ENCODE peak calls at places on chromosomes 6 and 20, in six cellular contexts. W is astrocyte, P is cardiac muscle cell, R is colonic mucosa, C is prostate gland, I is kidney. T is an unnamed sample. For H3K4me1, the result is how much of the 10 kb centered on the place peaks cover.

GRCh38 chr6:81762132-81762531 is 9.7 kb upstream of the TENT5A start:
- DNase-seq in W (no peak), P (no peak), R (no peak), C (no peak), I (no peak), T (no peak)

GRCh38 chr20:43963872-43964791 is 49.5 kb downstream of the TOX2 start:
- DNase-seq in W (peak), P (peak), R (no peak), C (no peak), I (no peak), T (no peak)

GRCh38 chr20:23449400-23449799 is 3.3 kb downstream of the CST11 start:
- DNase-seq in W (no peak), P (peak), R (no peak), C (no peak), I (no peak), T (no peak)

GRCh38 chr20:47274449-47275108 is 81.9 kb downstream of the ZMYND8 start:
- DNase-seq in W (peak), P (peak), R (no peak), C (no peak), I (no peak), T (no peak)

GRCh38 chr20:57738484-57738883 is 28.7 kb upstream of the PMEPA1 start:
- DNase-seq in W (no peak), P (no peak), R (no peak), C (no peak), I (no peak), T (no peak)

GRCh38 chr6:128600397-128600951 is 80.1 kb upstream of the PTPRK start:
- DNase-seq in W (peak), P (peak), R (no peak), C (no peak), I (no peak), T (no peak)

GRCh38 chr20:56433221-56433879 is 21.3 kb downstream of the CASS4 start:
- DNase-seq in W (peak), P (no peak), R (no peak), C (no peak), I (no peak), T (no peak)

GRCh38 chr6:116316772-116317467 is 37.2 kb upstream of the TSPYL1 start:
- DNase-seq in W (no peak), P (peak), R (no peak), C (no peak), I (no peak), T (no peak)

GRCh38 chr20:2767768-2768631 is 32.4 kb downstream of the CPXM1 start:
- DNase-seq in W (peak), P (peak), R (no peak), C (peak), I (peak), T (peak)

GRCh38 chr6:1746919-1747460 is 137.3 kb downstream of the FOXC1 start:
- DNase-seq in W (no peak), P (no peak), R (no peak), C (no peak), I (peak), T (no peak)

GRCh38 chr20:3686867-3687321 is 5.1 kb upstream of the ADAM33 start:
- DNase-seq in W (peak), P (peak), R (peak), C (peak), I (peak), T (no peak)

GRCh38 chr6:131182991-131183425 is 47.7 kb downstream of the AKAP7 start:
- DNase-seq in W (no peak), P (peak), R (no peak), C (no peak), I (no peak), T (no peak)

GRCh38 chr20:21238400-21238799 is 64.7 kb upstream of the XRN2 start:
- DNase-seq in W (no peak), P (no peak), R (no peak), C (no peak), I (no peak), T (no peak)

GRCh38 chr6:19983374-19983773 is 146.2 kb downstream of the ID4 start:
- DNase-seq in W (no peak), P (no peak), R (no peak), C (no peak), I (no peak), T (no peak)

GRCh38 chr6:15631380-15631913 is 31.4 kb downstream of the DTNBP1 start:
- DNase-seq in W (no peak), P (no peak), R (no peak), C (no peak), I (no peak), T (no peak)
- H3K4me1 ChIP-seq in W (under half), P (under half), R (under half), C (under half), I (under half), T (under half)

DNA sequence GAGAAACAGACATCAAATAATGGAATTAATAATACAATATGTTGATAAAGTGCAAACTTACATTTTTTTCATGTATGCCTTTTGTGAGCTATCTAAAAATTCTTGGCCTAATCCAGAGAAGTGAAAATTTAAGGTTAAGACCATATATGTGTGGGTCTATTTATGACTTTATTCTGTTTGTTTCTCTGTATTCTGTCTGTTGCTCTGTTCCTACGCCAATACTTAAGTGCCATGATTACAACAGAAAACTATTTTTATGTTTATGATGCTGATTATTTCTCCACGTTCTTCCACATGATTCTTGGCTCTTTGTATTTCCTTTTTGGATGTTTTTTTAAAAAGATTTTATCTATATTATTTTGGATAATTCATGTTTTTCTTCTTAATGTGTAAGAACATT is 109.5 kb upstream of the MAP3K4 start:
- DNase-seq in W (no peak), P (no peak), R (no peak), C (no peak), I (no peak), T (no peak)
- H3K4me3 ChIP-seq in W (no peak), P (no peak), R (no peak), C (no peak), I (no peak), T (no peak)

DNA sequence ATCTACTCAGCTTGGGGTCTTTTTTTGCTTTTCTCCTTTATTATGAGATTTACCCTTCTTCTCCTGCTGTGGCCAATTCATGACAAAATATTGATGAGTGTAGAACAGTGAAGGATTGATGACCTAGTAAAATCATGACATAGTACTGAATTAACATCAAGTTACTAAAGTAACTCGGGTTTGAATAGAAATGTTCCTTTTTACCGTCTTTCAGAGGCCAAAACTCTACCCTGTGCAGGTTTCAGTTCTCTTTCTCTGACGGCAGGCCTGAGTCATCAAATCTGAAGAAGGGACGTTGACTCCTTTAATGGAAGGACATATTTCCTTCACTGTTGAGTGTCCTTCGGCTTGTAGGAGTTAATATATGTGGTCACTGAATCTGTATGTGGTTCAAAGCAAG is 80.7 kb downstream of the RREB1 start:
- DNase-seq in W (no peak), P (no peak), R (no peak), C (no peak), I (no peak), T (no peak)
- H3K4me1 ChIP-seq in W (under half), P (under half), R (under half), C (under half), I (under half), T (under half)

GRCh38 chr6:73369157-73369556 is 540 bp downstream of the OOEP start:
- DNase-seq in W (no peak), P (no peak), R (no peak), C (no peak), I (no peak), T (no peak)

GRCh38 chr6:73368675-73369074 is 1.0 kb downstream of the OOEP start:
- DNase-seq in W (no peak), P (no peak), R (no peak), C (no peak), I (no peak), T (no peak)

GRCh38 chr6:73367761-73368355 is 1.8 kb downstream of the OOEP start:
- DNase-seq in W (no peak), P (no peak), R (no peak), C (no peak), I (no peak), T (no peak)

GRCh38 chr6:73371984-73372383 is 2.3 kb upstream of the OOEP start:
- DNase-seq in W (no peak), P (no peak), R (no peak), C (no peak), I (no peak), T (no peak)

DNA sequence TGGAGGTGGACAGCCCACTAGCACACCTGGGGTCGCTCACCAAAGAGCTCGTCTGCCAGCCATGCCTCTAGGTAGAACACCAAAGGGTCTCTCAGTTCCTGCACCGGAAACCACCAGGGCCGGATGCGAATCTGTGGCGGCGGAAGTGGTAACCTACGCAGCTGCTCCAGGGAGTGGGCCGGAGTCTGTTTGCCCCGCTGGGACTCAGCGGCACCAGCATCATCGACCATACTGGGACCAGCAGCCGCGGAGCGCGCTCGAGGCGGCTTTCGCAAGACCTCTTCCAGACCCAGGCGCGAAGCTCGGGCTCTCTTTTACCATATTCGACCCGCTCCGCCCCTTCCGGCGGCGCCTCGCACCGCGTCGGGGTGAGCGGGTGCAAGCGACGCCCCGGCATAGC is at the start of gene OOEP:
- DNase-seq in W (no peak), P (no peak), R (no peak), C (no peak), I (no peak), T (no peak)
- H3K4me3 ChIP-seq in W (no peak), P (no peak), R (no peak), C (no peak), I (no peak), T (no peak)

DNA sequence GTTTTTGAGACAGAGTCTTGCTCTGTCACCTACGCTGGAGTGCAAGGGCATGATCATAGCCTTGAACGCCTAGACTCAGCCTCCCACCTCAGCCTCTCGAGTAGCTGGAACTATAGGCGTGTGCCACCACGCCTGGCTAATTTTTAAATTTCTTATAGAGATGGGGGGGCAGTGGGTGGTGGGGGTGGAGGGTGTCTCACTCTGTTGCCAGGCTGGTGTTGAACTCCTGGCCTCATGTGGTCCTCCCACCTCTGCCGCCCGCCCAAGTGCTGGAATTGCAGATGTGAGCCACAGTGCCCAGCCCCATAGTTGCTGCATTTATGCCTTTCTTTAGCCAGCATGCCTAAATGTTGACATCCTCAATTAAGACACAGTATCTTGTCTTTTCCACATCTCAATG is 171.1 kb downstream of the ARID1B start:
- DNase-seq in W (no peak), P (no peak), R (no peak), C (no peak), I (no peak), T (no peak)
- H3K4me1 ChIP-seq in W (under half), P (under half), R (under half), C (under half), I (under half), T (under half)

GRCh38 chr6:46015119-46015968 is at the start of gene CLIC5:
- DNase-seq in W (no peak), P (no peak), R (peak), C (peak), I (peak), T (no peak)
- H3K4me3 ChIP-seq in W (peak), P (peak), R (peak), C (peak), I (peak), T (peak)

GRCh38 chr6:41548841-41549642 is 2.9 kb downstream of the FOXP4 start:
- DNase-seq in W (no peak), P (no peak), R (no peak), C (no peak), I (peak), T (no peak)
- H3K4me1 ChIP-seq in W (under half), P (under half), R (under half), C (under half), I (under half), T (under half)